ENCODE peak calls at places on chromosomes 5 and 9, in eight cellular contexts. P is neural crest cell, R is HFF-Myc, D is fibroblast of lung, A is coronary artery, L is fibroblast of mammary gland, I is OCI-LY7, X is cardiac fibroblast. C is an unnamed sample.
A peak's percentile ranks its signal among the peaks of the same experiment; 100 is the strongest.

GRCh38 chr5:38846379-38846967 is 661 bp downstream of the OSMR start:
- DNase-seq in X (no peak), L (no peak), R (no peak), A (no peak), D (no peak), I (no peak), P (no peak), C (no peak)

GRCh38 chr9:71774917-71775316 is 6.6 kb upstream of the CEMIP2 start:
- DNase-seq in L (no peak), D (no peak), A (no peak), R (no peak), I (peak; percentile 61), P (no peak), X (no peak), C (no peak)

GRCh38 chr5:174997688-174998087 is 273.3 kb downstream of the MSX2 start:
- DNase-seq in X (no peak), L (no peak), A (no peak), D (no peak), R (no peak), P (no peak), I (no peak), C (no peak)

GRCh38 chr5:10896016-10896415 is 135.0 kb upstream of the DAP start:
- DNase-seq in L (no peak), P (no peak), D (no peak), A (no peak), R (no peak), X (no peak), I (no peak), C (no peak)

GRCh38 chr9:20294351-20294750 is 327.9 kb downstream of the MLLT3 start:
- DNase-seq in R (no peak), A (no peak), X (no peak), D (no peak), L (no peak), P (no peak), I (no peak), C (no peak)

GRCh38 chr5:10018670-10019069 is 231.0 kb downstream of the ATPSCKMT start:
- DNase-seq in L (peak; percentile 72), D (peak; percentile 96), A (no peak), I (no peak), P (no peak), X (peak; percentile 94), R (peak; percentile 32), C (peak; percentile 77)

GRCh38 chr5:122704247-122705036 is 70.4 kb upstream of the SNX2 start:
- DNase-seq in D (peak; percentile 53), R (no peak), X (peak; percentile 81), A (no peak), L (peak; percentile 75), I (peak; percentile 57), P (no peak), C (peak; percentile 67)

GRCh38 chr9:104091028-104091590 is 3.0 kb upstream of the SMC2 start:
- DNase-seq in I (no peak), R (no peak), P (no peak), X (no peak), D (no peak), A (no peak), L (no peak), C (no peak)

GRCh38 chr5:167710444-167711025 is 580.9 kb upstream of the WWC1 start:
- DNase-seq in A (no peak), R (no peak), D (peak; percentile 77), L (peak; percentile 28), I (no peak), X (no peak), P (no peak), C (peak; percentile 55)

GRCh38 chr5:121634946-121635345 is 216.7 kb upstream of the FTMT start:
- DNase-seq in P (no peak), D (peak; percentile 2), I (no peak), L (no peak), X (no peak), A (no peak), R (no peak), C (no peak)

GRCh38 chr5:121628783-121629182 is 222.9 kb upstream of the FTMT start:
- DNase-seq in P (no peak), X (no peak), R (no peak), L (peak; percentile 2), A (no peak), D (no peak), I (no peak), C (no peak)

GRCh38 chr5:121630402-121630801 is 221.3 kb upstream of the FTMT start:
- DNase-seq in L (peak; percentile 28), I (no peak), A (no peak), D (no peak), X (peak; percentile 6), R (peak; percentile 5), P (no peak), C (no peak)
- TF ChIP-seq CTCF in L (peak; percentile 24), I (no peak), A (no peak), D (no peak), X (no peak), R (peak; percentile 29), P (peak; percentile 39), C (no peak)

DNA sequence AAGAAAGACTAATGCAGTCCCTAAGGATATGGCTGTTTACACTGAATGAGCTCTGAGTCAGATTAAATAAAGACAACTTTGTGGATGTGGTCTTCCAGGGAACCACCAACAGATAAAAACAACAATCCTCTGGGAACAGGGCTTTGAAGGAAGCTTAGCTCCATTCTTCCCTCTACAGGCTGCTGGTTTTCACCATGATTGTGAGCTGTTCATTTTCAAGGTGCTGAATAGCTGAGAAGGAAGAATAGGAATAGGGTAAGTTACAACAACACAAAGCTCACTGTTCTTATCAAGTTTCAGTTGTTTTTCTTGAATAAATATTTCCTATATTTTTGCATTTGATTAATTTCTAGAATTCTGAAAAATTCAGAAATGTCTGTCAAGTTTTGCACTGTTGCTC is 25.9 kb upstream of the PTAR1 start:
- DNase-seq in R (no peak), L (peak; percentile 77), P (no peak), A (no peak), I (no peak), D (peak; percentile 44), X (peak; percentile 42), C (peak; percentile 62)
- TF ChIP-seq CTCF in R (no peak), L (peak; percentile 65), P (no peak), A (no peak), I (no peak), D (peak; percentile 33), X (peak; percentile 36), C (peak; percentile 52)

GRCh38 chr9:110583237-110583636 is 3.7 kb upstream of the SVEP1 start:
- DNase-seq in R (no peak), X (peak; percentile 65), A (no peak), P (no peak), L (peak; percentile 72), I (no peak), D (no peak), C (peak; percentile 66)
- TF ChIP-seq CTCF in R (peak; percentile 19), X (no peak), A (no peak), P (no peak), L (peak; percentile 33), I (no peak), D (no peak), C (peak; percentile 66)

GRCh38 chr5:28707706-28708105 is 1669.3 kb upstream of the CDH9 start:
- DNase-seq in D (peak; percentile 9), P (no peak), I (no peak), A (no peak), L (no peak), R (no peak), X (no peak), C (no peak)

GRCh38 chr5:28714887-28715286 is 1676.5 kb upstream of the CDH9 start:
- DNase-seq in A (no peak), D (no peak), X (no peak), L (no peak), I (no peak), R (no peak), P (no peak), C (no peak)

GRCh38 chr5:28708472-28708871 is 1670.1 kb upstream of the CDH9 start:
- DNase-seq in R (no peak), A (no peak), D (no peak), X (no peak), I (no peak), P (no peak), L (no peak), C (no peak)

DNA sequence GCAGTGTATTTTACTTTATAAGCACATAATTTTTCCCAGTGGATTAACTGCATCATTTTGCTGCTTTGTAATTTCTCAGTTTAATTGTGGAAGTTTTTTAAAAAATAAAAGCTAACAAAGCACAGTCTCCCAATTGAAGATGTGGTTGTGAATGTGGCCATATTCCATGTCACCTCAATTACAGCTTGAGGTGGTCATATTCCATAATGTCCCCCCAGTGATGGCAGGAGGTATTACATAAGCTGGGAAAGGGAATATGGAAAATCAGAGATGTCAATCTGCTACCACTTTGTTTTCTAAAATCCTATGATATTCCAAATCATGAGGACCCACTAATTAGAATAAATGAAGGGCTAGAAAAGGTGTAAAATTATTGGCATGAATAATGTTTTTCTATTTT is 1672.0 kb upstream of the CDH9 start:
- DNase-seq in P (no peak), A (no peak), X (no peak), L (no peak), R (no peak), I (no peak), D (no peak), C (no peak)
- TF ChIP-seq CTCF in P (peak; percentile 46), A (no peak), X (no peak), L (no peak), R (peak; percentile 4), I (no peak), D (no peak), C (peak; percentile 16)

DNA sequence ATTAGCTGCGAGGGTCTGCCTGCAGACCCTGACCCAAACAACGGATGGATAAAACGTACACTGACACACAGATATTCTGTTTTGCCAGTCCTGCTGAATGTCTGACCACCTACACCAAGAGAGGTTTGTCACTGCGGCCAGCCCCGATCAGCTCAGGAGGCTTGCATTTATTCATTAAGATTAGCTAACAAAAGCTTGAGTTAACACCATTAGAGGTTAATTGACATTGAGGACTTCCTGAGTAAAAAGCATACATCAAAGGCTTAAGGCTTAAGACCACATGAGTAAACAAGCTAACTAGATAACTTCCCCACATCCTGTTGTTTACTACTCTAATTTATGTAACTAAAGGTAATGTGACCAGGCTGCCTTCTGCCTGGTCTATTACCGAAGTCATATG is 198.1 kb upstream of the TRPC7 start:
- DNase-seq in A (no peak), L (no peak), R (no peak), X (no peak), D (no peak), I (no peak), P (no peak), C (no peak)
- TF ChIP-seq CTCF in A (no peak), L (no peak), R (no peak), X (no peak), D (no peak), I (no peak), P (no peak), C (no peak)

GRCh38 chr9:698937-699336 is 142.6 kb upstream of the DMRT1 start:
- DNase-seq in L (no peak), I (no peak), A (no peak), D (no peak), X (no peak), R (no peak), P (no peak), C (no peak)

GRCh38 chr9:695252-695651 is 146.2 kb upstream of the DMRT1 start:
- DNase-seq in P (no peak), D (no peak), I (no peak), X (no peak), R (no peak), A (no peak), L (no peak), C (no peak)

GRCh38 chr9:698276-698675 is 143.2 kb upstream of the DMRT1 start:
- DNase-seq in P (no peak), I (no peak), R (no peak), L (peak; percentile 61), D (peak; percentile 80), X (no peak), A (no peak), C (peak; percentile 65)

GRCh38 chr9:694499-695154 is 146.9 kb upstream of the DMRT1 start:
- DNase-seq in A (no peak), P (no peak), I (no peak), L (peak; percentile 92), R (no peak), X (peak; percentile 77), D (peak; percentile 97), C (peak; percentile 90)

GRCh38 chr9:696332-697090 is 145.0 kb upstream of the DMRT1 start:
- DNase-seq in I (no peak), X (peak; percentile 68), R (no peak), P (no peak), D (peak; percentile 87), L (peak; percentile 65), A (no peak), C (peak; percentile 70)
- TF ChIP-seq CTCF in I (no peak), X (peak; percentile 41), R (peak; percentile 30), P (no peak), D (no peak), L (peak; percentile 28), A (no peak), C (peak; percentile 42)

C was measured in HFFc6.